ENCODE peak calls at places on chromosome 9, in five cellular contexts. R is fibroblast of lung, U is colonic mucosa, H is sigmoid colon, B is SJSA1. P is an unnamed sample.

GRCh38 chr9:109721021-109721420 is 59.0 kb upstream of the PALM2AKAP2 start:
- DNase-seq in U (no peak), H (no peak), R (no peak), B (no peak), P (peak; percentile 68)

GRCh38 chr9:123724211-123724831 is 205.6 kb downstream of the DENND1A start:
- DNase-seq in B (no peak), U (no peak), R (peak; percentile 67), H (no peak), P (no peak)

GRCh38 chr9:97980918-97981827 is 2.0 kb upstream of the ANP32B start:
- DNase-seq in B (no peak), U (peak; percentile 40), R (peak; percentile 10), H (peak; percentile 81), P (no peak)

GRCh38 chr9:94097788-94098413 is 13.6 kb downstream of the PTPDC1 start:
- DNase-seq in U (no peak), B (peak; percentile 76), H (peak; percentile 68), R (peak; percentile 91), P (no peak)

GRCh38 chr9:114176601-114177295 is 21.4 kb downstream of the COL27A1 start:
- DNase-seq in U (no peak), R (no peak), H (no peak), B (no peak), P (no peak)

GRCh38 chr9:109206670-109207069 is 39.6 kb upstream of the FRRS1L start:
- DNase-seq in U (no peak), R (no peak), H (no peak), B (no peak), P (peak; percentile 85)

GRCh38 chr9:92668746-92669526 is 995 bp downstream of the IPPK start:
- DNase-seq in B (peak; percentile 75), R (peak; percentile 49), U (peak; percentile 55), H (no peak), P (peak; percentile 63)

GRCh38 chr9:79080536-79080935 is 491.2 kb upstream of the TLE4 start:
- DNase-seq in R (no peak), U (no peak), B (no peak), H (no peak), P (no peak)

GRCh38 chr9:112380102-112380581 is at the start of gene HSDL2:
- DNase-seq in B (no peak), H (peak; percentile 82), R (peak; percentile 57), U (peak; percentile 67), P (no peak)

GRCh38 chr9:133527444-133527920 is 2.7 kb upstream of the MYMK start:
- DNase-seq in B (no peak), U (no peak), H (peak; percentile 84), R (peak; percentile 22), P (peak; percentile 58)

GRCh38 chr9:18896531-18897179 is 136.4 kb downstream of the SAXO1 start:
- DNase-seq in R (no peak), H (no peak), B (no peak), U (no peak), P (peak; percentile 66)
- H3K9me3 ChIP-seq in R (no peaks in the 10 kb centered on the region), H (no peaks in the 10 kb centered on the region), B (no peaks in the 10 kb centered on the region), U (no peaks in the 10 kb centered on the region), P (peaks cover 34% of the 10 kb centered on the region)

GRCh38 chr9:7963026-7963425 is 163.4 kb upstream of the DMAC1 start:
- DNase-seq in U (peak; percentile 49), B (no peak), H (no peak), R (peak; percentile 41), P (no peak)
- H3K4me3 ChIP-seq in U (no peak overlapping the region), B (no peak overlapping the region), H (no peak overlapping the region), R (no peak overlapping the region), P (no peak overlapping the region)

DNA sequence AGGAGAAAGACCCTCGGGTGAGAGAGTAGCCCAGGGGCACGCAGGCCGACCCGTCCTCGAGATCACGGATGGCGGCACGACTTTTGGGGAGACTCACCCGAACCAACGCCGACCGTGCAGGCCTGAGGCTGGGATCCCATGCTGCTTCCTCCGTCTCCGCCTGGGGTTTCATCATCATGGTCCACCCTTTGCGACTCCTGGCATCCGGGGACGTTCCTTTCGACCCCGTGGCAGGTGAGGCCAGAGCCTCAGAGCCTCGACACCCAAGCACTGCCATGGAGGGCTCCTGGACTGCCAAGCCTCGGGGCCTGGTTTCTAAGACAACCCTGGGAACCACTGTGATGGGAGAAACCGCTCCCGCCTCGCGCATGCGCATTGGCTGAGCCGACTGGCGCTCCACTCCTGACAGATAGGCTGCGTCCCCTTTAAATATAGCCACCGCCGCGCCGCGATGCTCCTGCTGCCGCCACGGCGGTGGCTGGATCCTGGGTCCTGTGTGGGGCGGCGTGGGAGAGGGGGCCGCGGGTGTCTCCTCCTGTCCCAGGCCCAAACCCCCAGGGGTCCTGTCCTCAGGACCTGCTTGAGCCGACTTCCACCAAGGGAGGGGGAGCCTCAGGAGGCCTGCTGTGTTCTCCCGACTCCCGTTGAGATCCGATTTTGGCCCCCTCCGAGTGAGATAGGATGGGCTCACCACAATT is 481.6 kb downstream of the SPATA31A7 start:
- DNase-seq in R (no peak), U (no peak), B (peak; percentile 30), H (peak; percentile 52), P (no peak)
- H3K9me3 ChIP-seq in R (no peaks in the 10 kb centered on the region), U (no peaks in the 10 kb centered on the region), B (no peaks in the 10 kb centered on the region), H (peaks cover 7% of the 10 kb centered on the region), P (peaks cover 11% of the 10 kb centered on the region)

GRCh38 chr9:74958587-74958986 is 5.9 kb upstream of the C9orf40 start:
- DNase-seq in B (no peak), U (no peak), R (no peak), H (no peak), P (no peak)

GRCh38 chr9:74960548-74960947 is 7.8 kb upstream of the C9orf40 start:
- DNase-seq in U (no peak), B (no peak), R (peak; percentile 59), H (no peak), P (no peak)

GRCh38 chr9:74963043-74963442 is 10.3 kb upstream of the C9orf40 start:
- DNase-seq in B (no peak), H (no peak), R (no peak), U (no peak), P (no peak)

GRCh38 chr9:74961496-74961895 is 8.8 kb upstream of the C9orf40 start:
- DNase-seq in H (no peak), R (no peak), B (no peak), U (no peak), P (no peak)
- H3K4me3 ChIP-seq in H (no peak overlapping the region), R (no peak overlapping the region), B (no peak overlapping the region), U (no peak overlapping the region), P (peak overlapping the region; percentile 39)

GRCh38 chr9:135919318-135919717 is 12.0 kb upstream of the CAMSAP1 start:
- DNase-seq in U (no peak), H (no peak), R (no peak), B (no peak), P (no peak)

GRCh38 chr9:135914921-135915320 is 7.6 kb upstream of the CAMSAP1 start:
- DNase-seq in H (no peak), B (no peak), U (no peak), R (peak; percentile 45), P (no peak)

GRCh38 chr9:135920256-135920930 is 13.0 kb upstream of the CAMSAP1 start:
- DNase-seq in B (no peak), R (no peak), U (no peak), H (peak; percentile 25), P (no peak)

GRCh38 chr9:135920973-135921585 is 13.7 kb upstream of the CAMSAP1 start:
- DNase-seq in U (no peak), H (peak; percentile 59), R (no peak), B (no peak), P (no peak)

DNA sequence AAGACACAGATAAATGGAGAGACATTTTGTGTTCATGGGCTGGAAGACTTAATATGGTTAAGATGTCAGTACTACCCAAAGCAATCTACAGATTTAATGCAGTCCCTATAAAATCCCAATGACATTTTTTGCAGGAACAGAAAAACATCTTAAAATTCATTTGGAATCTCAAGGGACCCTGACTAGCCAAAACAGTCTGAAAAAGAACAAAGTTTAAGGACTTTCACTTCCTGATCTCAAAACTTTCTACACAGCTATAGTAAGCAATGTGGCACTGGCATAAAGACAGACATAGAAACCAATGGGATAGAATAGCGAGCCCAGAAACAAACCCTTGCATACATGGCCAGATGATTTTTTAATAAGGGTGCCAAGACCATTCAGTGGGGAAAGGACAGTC is 9.7 kb upstream of the CAMSAP1 start:
- DNase-seq in R (no peak), H (no peak), U (no peak), B (no peak), P (no peak)
- H3K9me3 ChIP-seq in R (peaks cover 3% of the 10 kb centered on the region), H (peaks cover 8% of the 10 kb centered on the region), U (no peaks in the 10 kb centered on the region), B (peaks cover 20% of the 10 kb centered on the region), P (peaks cover 72% of the 10 kb centered on the region)

GRCh38 chr9:128558431-128559310 is 6.3 kb downstream of the SPTAN1 start:
- DNase-seq in R (peak; percentile 92), B (peak; percentile 85), H (peak; percentile 94), U (peak; percentile 91), P (peak; percentile 73)
- H3K4me3 ChIP-seq in R (peak overlapping the region; percentile 17), B (peak overlapping the region; percentile 2), H (peak overlapping the region; percentile 18), U (no peak overlapping the region), P (peak overlapping the region; percentile 27)

GRCh38 chr9:118734696-118735095 is 634.5 kb downstream of the BRINP1 start:
- DNase-seq in B (no peak), U (no peak), H (no peak), R (no peak), P (no peak)
- H3K9me3 ChIP-seq in B (no peaks in the 10 kb centered on the region), U (no peaks in the 10 kb centered on the region), H (peaks cover 2% of the 10 kb centered on the region), R (no peaks in the 10 kb centered on the region), P (peaks cover 29% of the 10 kb centered on the region)

GRCh38 chr9:126517751-126518261 is 95.9 kb upstream of the LMX1B start:
- DNase-seq in H (no peak), B (no peak), U (no peak), R (no peak), P (no peak)
- H3K4me3 ChIP-seq in H (peak overlapping the region; percentile 27), B (no peak overlapping the region), U (no peak overlapping the region), R (peak overlapping the region; percentile 60), P (peak overlapping the region; percentile 56)

DNA sequence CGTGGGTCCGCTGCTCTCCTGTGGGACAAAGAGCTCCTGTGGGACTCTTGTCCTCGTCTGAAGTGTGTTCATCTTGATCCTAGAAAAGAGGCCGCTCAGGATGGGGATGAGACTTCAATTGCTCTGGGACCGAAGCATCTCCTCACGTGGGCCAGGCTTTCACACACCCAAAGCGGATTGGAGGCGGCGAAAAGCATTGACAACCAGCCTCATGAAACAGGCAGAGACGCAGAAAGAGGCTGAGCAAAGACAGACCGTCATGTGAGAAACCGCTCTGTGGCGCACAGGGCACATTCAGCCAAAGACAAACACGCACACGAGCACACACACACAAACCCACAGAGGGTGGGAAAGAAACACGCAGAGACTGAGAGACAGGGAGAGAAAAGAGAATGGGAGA is 479.5 kb downstream of the SPATA31A7 start:
- DNase-seq in U (no peak), H (no peak), R (no peak), B (peak; percentile 16), P (no peak)
- H3K9me3 ChIP-seq in U (no peaks in the 10 kb centered on the region), H (peaks cover 7% of the 10 kb centered on the region), R (no peaks in the 10 kb centered on the region), B (no peaks in the 10 kb centered on the region), P (peaks cover 18% of the 10 kb centered on the region)